ENCODE peak calls at places on chromosomes 3 and 15, in four cellular contexts. D is GM04503; G is activated CD4-positive, CD25-positive, alpha-beta regulatory T cell treated with anti-CD3 and anti-CD28 coated beads, Interleukin-2, amount 50 U/mL, for 72 hours; I is BJ. U is an unnamed sample.

GRCh38 chr3:38773528-38773927 is 42.5 kb downstream of the SCN10A start:
- DNase-seq in D (no peak), G (no peak), I (no peak), U (no peak)

GRCh38 chr3:158226429-158226828 is 116.5 kb downstream of the RSRC1 start:
- DNase-seq in D (no peak), G (no peak), I (no peak), U (no peak)

GRCh38 chr3:53579636-53580035 is 85.2 kb downstream of the CACNA1D start:
- DNase-seq in D (no peak), G (no peak), I (no peak), U (no peak)

GRCh38 chr3:130892759-130893239 is 1.1 kb upstream of the ATP2C1 start:
- DNase-seq in D (peak), G (peak), I (peak), U (peak)

GRCh38 chr3:217436-217835 is 20.9 kb downstream of the CHL1 start:
- DNase-seq in D (no peak), G (no peak), I (no peak), U (no peak)

GRCh38 chr3:135966349-135966695 is 794 bp downstream of the PPP2R3A start:
- DNase-seq in D (no peak), G (no peak), I (no peak), U (no peak)

GRCh38 chr3:25648107-25648535 is 16.6 kb downstream of the TOP2B start:
- DNase-seq in D (peak), G (peak), I (peak), U (peak)

GRCh38 chr15:87347806-87348515 is 908.6 kb downstream of the NTRK3 start:
- DNase-seq in D (no peak), G (no peak), I (no peak), U (no peak)

GRCh38 chr3:134373942-134374790 is at the start of gene AMOTL2:
- DNase-seq in D (peak), G (no peak), I (peak), U (no peak)

GRCh38 chr3:172223870-172224269 is 184.5 kb downstream of the FNDC3B start:
- DNase-seq in D (no peak), G (no peak), I (no peak), U (no peak)

GRCh38 chr3:80086426-80086825 is 318.6 kb upstream of the ROBO1 start:
- DNase-seq in D (no peak), G (no peak), I (no peak), U (no peak)

GRCh38 chr3:8233938-8234337 is 267.7 kb upstream of the LMCD1 start:
- DNase-seq in D (no peak), G (no peak), I (no peak), U (no peak)

GRCh38 chr15:33675246-33675645 is 293.1 kb upstream of the CHRM5 start:
- DNase-seq in D (no peak), G (no peak), I (no peak), U (no peak)

GRCh38 chr15:27668471-27669220 is 430.5 kb downstream of the OCA2 start:
- DNase-seq in D (no peak), G (no peak), I (no peak), U (no peak)

GRCh38 chr15:63374686-63375520 is 6.7 kb downstream of the CA12 start:
- DNase-seq in D (no peak), G (no peak), I (no peak), U (no peak)

GRCh38 chr15:67834593-67835348 is 5.1 kb downstream of the RNU6-1 start:
- DNase-seq in D (no peak), G (no peak), I (no peak), U (no peak)

GRCh38 chr3:179450901-179451334 is 352 bp downstream of the GNB4 start:
- DNase-seq in D (no peak), G (no peak), I (no peak), U (no peak)

GRCh38 chr3:152835311-152836102 is 576 bp downstream of the P2RY1 start:
- DNase-seq in D (no peak), G (peak), I (no peak), U (peak)

GRCh38 chr3:54731697-54732445 is 196.0 kb downstream of the LRTM1 start:
- DNase-seq in D (no peak), G (no peak), I (peak), U (no peak)

GRCh38 chr15:95880630-95881029 is 449.9 kb upstream of the NR2F2 start:
- DNase-seq in D (no peak), G (no peak), I (no peak), U (no peak)

GRCh38 chr15:57158589-57158988 is 217.7 kb upstream of the CGNL1 start:
- DNase-seq in D (no peak), G (no peak), I (no peak), U (no peak)

GRCh38 chr3:101984356-101984755 is 135.0 kb downstream of the NFKBIZ start:
- DNase-seq in D (no peak), G (no peak), I (no peak), U (no peak)

GRCh38 chr15:90106522-90107117 is 4.4 kb upstream of the IDH2 start:
- DNase-seq in D (no peak), G (no peak), I (no peak), U (no peak)

GRCh38 chr15:44682211-44682610 is 18.7 kb upstream of the SPG11 start:
- DNase-seq in D (no peak), G (no peak), I (no peak), U (no peak)

GRCh38 chr3:16842710-16843270 is 42.0 kb upstream of the PLCL2 start:
- DNase-seq in D (no peak), G (no peak), I (no peak), U (no peak)

GRCh38 chr15:100918690-100919480 is at the start of gene LRRK1:
- DNase-seq in D (peak), G (no peak), I (no peak), U (no peak)

GRCh38 chr3:65672876-65673815 is 365.6 kb downstream of the MAGI1 start:
- DNase-seq in D (no peak), G (peak), I (no peak), U (no peak)

GRCh38 chr3:161016417-161017313 is 88.5 kb downstream of the B3GALNT1 start:
- DNase-seq in D (no peak), G (no peak), I (no peak), U (no peak)

GRCh38 chr15:70535071-70535954 is 228.0 kb downstream of the UACA start:
- DNase-seq in D (no peak), G (no peak), I (no peak), U (no peak)

GRCh38 chr3:38170722-38171121 is 5.4 kb downstream of the OXSR1 start:
- DNase-seq in D (no peak), G (no peak), I (no peak), U (no peak)

U was measured in CD14-positive monocyte.